ENCODE peak calls at places on chromosomes 6 and 20, in eight cellular contexts. One of them, this sample, is unnamed.

GRCh38 chr6:141290871-141291270 is 841.9 kb upstream of the GJE1 start:
- DNase-seq in CD8-positive, alpha-beta T cell: no peak
- DNase-seq in tibial nerve: no peak
- DNase-seq in A549: no peak
- DNase-seq in CD4-positive, CD25-positive, alpha-beta regulatory T cell: no peak
- DNase-seq in Caco-2: no peak
- DNase-seq in lower lobe of right lung: no peak
- DNase-seq in ovary: no peak
- DNase-seq in this sample: no peak

GRCh38 chr20:8334641-8335040 is 202.6 kb downstream of the PLCB1 start:
- DNase-seq in CD8-positive, alpha-beta T cell: no peak
- DNase-seq in tibial nerve: no peak
- DNase-seq in lower lobe of right lung: no peak
- DNase-seq in A549: no peak
- DNase-seq in CD4-positive, CD25-positive, alpha-beta regulatory T cell: no peak
- DNase-seq in ovary: no peak
- DNase-seq in Caco-2: no peak
- DNase-seq in this sample: peak; percentile 42

GRCh38 chr6:111975501-111975900 is 78.4 kb upstream of the CCN6 start:
- DNase-seq in Caco-2: no peak
- DNase-seq in CD4-positive, CD25-positive, alpha-beta regulatory T cell: no peak
- DNase-seq in ovary: no peak
- DNase-seq in lower lobe of right lung: no peak
- DNase-seq in CD8-positive, alpha-beta T cell: no peak
- DNase-seq in A549: no peak
- DNase-seq in tibial nerve: no peak
- DNase-seq in this sample: no peak

GRCh38 chr6:90008908-90009501 is 114.7 kb downstream of the GJA10 start:
- DNase-seq in CD8-positive, alpha-beta T cell: no peak
- DNase-seq in CD4-positive, CD25-positive, alpha-beta regulatory T cell: no peak
- DNase-seq in lower lobe of right lung: no peak
- DNase-seq in A549: no peak
- DNase-seq in Caco-2: no peak
- DNase-seq in ovary: no peak
- DNase-seq in tibial nerve: no peak
- DNase-seq in this sample: no peak

GRCh38 chr20:18276821-18277220 is 11.5 kb upstream of the ZNF133 start:
- DNase-seq in tibial nerve: peak; percentile 75
- DNase-seq in Caco-2: peak; percentile 88
- DNase-seq in CD8-positive, alpha-beta T cell: peak; percentile 47
- DNase-seq in ovary: peak; percentile 23
- DNase-seq in lower lobe of right lung: peak; percentile 70
- DNase-seq in A549: peak; percentile 77
- DNase-seq in CD4-positive, CD25-positive, alpha-beta regulatory T cell: peak; percentile 16
- DNase-seq in this sample: peak; percentile 79

GRCh38 chr6:148548749-148549140 is 198.1 kb upstream of the UST start:
- DNase-seq in CD4-positive, CD25-positive, alpha-beta regulatory T cell: no peak
- DNase-seq in ovary: no peak
- DNase-seq in tibial nerve: no peak
- DNase-seq in lower lobe of right lung: no peak
- DNase-seq in Caco-2: no peak
- DNase-seq in CD8-positive, alpha-beta T cell: no peak
- DNase-seq in A549: no peak
- DNase-seq in this sample: no peak

GRCh38 chr6:159002432-159003160 is 2.6 kb upstream of the RSPH3 start:
- DNase-seq in A549: no peak
- DNase-seq in tibial nerve: no peak
- DNase-seq in CD8-positive, alpha-beta T cell: no peak
- DNase-seq in lower lobe of right lung: no peak
- DNase-seq in ovary: no peak
- DNase-seq in Caco-2: no peak
- DNase-seq in CD4-positive, CD25-positive, alpha-beta regulatory T cell: no peak
- DNase-seq in this sample: no peak

GRCh38 chr6:133001040-133001570 is 186.7 kb downstream of the RPS12 start:
- DNase-seq in CD4-positive, CD25-positive, alpha-beta regulatory T cell: no peak
- DNase-seq in CD8-positive, alpha-beta T cell: no peak
- DNase-seq in ovary: no peak
- DNase-seq in lower lobe of right lung: no peak
- DNase-seq in tibial nerve: no peak
- DNase-seq in Caco-2: no peak
- DNase-seq in A549: no peak
- DNase-seq in this sample: no peak

GRCh38 chr6:44096615-44097014 is 30.6 kb downstream of the MRPL14 start:
- DNase-seq in CD8-positive, alpha-beta T cell: peak; percentile 77
- DNase-seq in CD4-positive, CD25-positive, alpha-beta regulatory T cell: peak; percentile 63
- DNase-seq in ovary: peak; percentile 69
- DNase-seq in lower lobe of right lung: peak; percentile 80
- DNase-seq in Caco-2: peak; percentile 83
- DNase-seq in tibial nerve: peak; percentile 77
- DNase-seq in A549: peak; percentile 76
- DNase-seq in this sample: peak; percentile 87

GRCh38 chr6:90382760-90383159 is 86.1 kb upstream of the BACH2 start:
- DNase-seq in ovary: no peak
- DNase-seq in tibial nerve: no peak
- DNase-seq in lower lobe of right lung: no peak
- DNase-seq in Caco-2: no peak
- DNase-seq in CD4-positive, CD25-positive, alpha-beta regulatory T cell: no peak
- DNase-seq in A549: no peak
- DNase-seq in CD8-positive, alpha-beta T cell: no peak
- DNase-seq in this sample: no peak

GRCh38 chr6:53593001-53593488 is 48.1 kb upstream of the GCLC start:
- DNase-seq in A549: no peak
- DNase-seq in CD4-positive, CD25-positive, alpha-beta regulatory T cell: no peak
- DNase-seq in ovary: no peak
- DNase-seq in lower lobe of right lung: no peak
- DNase-seq in CD8-positive, alpha-beta T cell: no peak
- DNase-seq in tibial nerve: no peak
- DNase-seq in Caco-2: no peak
- DNase-seq in this sample: no peak

GRCh38 chr20:37943501-37944455 is 40.9 kb downstream of the VSTM2L start:
- DNase-seq in CD8-positive, alpha-beta T cell: no peak
- DNase-seq in CD4-positive, CD25-positive, alpha-beta regulatory T cell: no peak
- DNase-seq in tibial nerve: no peak
- DNase-seq in A549: no peak
- DNase-seq in ovary: no peak
- DNase-seq in lower lobe of right lung: no peak
- DNase-seq in Caco-2: no peak
- DNase-seq in this sample: no peak

GRCh38 chr6:139271056-139271455 is 20.7 kb downstream of the TXLNB start:
- DNase-seq in tibial nerve: no peak
- DNase-seq in ovary: no peak
- DNase-seq in CD4-positive, CD25-positive, alpha-beta regulatory T cell: no peak
- DNase-seq in A549: no peak
- DNase-seq in lower lobe of right lung: no peak
- DNase-seq in Caco-2: no peak
- DNase-seq in CD8-positive, alpha-beta T cell: no peak
- DNase-seq in this sample: no peak

GRCh38 chr6:14596410-14596809 is 478.8 kb downstream of the CD83 start:
- DNase-seq in tibial nerve: peak; percentile 16
- DNase-seq in CD8-positive, alpha-beta T cell: no peak
- DNase-seq in A549: peak; percentile 5
- DNase-seq in CD4-positive, CD25-positive, alpha-beta regulatory T cell: no peak
- DNase-seq in lower lobe of right lung: peak; percentile 78
- DNase-seq in Caco-2: no peak
- DNase-seq in ovary: no peak
- DNase-seq in this sample: peak; percentile 5

DNA sequence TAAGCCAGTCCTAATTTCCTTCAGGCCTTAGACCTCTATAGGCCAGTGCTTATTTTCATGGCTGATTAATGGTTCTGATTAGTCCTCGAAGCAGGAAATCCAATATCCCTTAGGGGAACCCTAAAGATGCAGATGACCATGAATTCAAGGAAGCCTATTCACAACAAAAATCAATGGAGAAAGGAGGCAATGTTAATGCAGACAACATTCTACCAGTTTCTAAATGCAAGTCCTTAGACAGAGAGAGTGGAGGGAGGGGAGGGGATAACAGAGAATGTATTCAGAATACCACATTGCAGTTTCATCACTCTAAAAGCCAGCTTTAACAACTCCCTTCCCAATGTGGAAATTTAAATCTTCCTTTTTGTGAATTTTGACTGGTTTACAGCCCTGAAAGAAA is 87.1 kb upstream of the POU3F2 start:
- DNase-seq in Caco-2: no peak
- DNase-seq in tibial nerve: no peak
- DNase-seq in A549: no peak
- DNase-seq in lower lobe of right lung: no peak
- DNase-seq in CD4-positive, CD25-positive, alpha-beta regulatory T cell: no peak
- DNase-seq in ovary: no peak
- DNase-seq in CD8-positive, alpha-beta T cell: no peak
- DNase-seq in this sample: no peak
- H3K4me1 ChIP-seq in Caco-2: no peaks in the 10 kb centered on the region
- H3K4me1 ChIP-seq in tibial nerve: no peaks in the 10 kb centered on the region
- H3K4me1 ChIP-seq in A549: no peaks in the 10 kb centered on the region
- H3K4me1 ChIP-seq in lower lobe of right lung: peaks cover 3% of the 10 kb centered on the region
- H3K4me1 ChIP-seq in CD4-positive, CD25-positive, alpha-beta regulatory T cell: no peaks in the 10 kb centered on the region
- H3K4me1 ChIP-seq in ovary: no peaks in the 10 kb centered on the region
- H3K4me1 ChIP-seq in CD8-positive, alpha-beta T cell: no peaks in the 10 kb centered on the region
- H3K4me1 ChIP-seq in this sample: no peaks in the 10 kb centered on the region

GRCh38 chr6:110041830-110042229 is 63.7 kb downstream of the GPR6 start:
- DNase-seq in CD4-positive, CD25-positive, alpha-beta regulatory T cell: no peak
- DNase-seq in ovary: no peak
- DNase-seq in CD8-positive, alpha-beta T cell: no peak
- DNase-seq in lower lobe of right lung: no peak
- DNase-seq in A549: no peak
- DNase-seq in Caco-2: no peak
- DNase-seq in tibial nerve: no peak
- DNase-seq in this sample: no peak

GRCh38 chr6:110039364-110039995 is 61.4 kb downstream of the GPR6 start:
- DNase-seq in CD4-positive, CD25-positive, alpha-beta regulatory T cell: peak; percentile 63
- DNase-seq in tibial nerve: peak; percentile 90
- DNase-seq in lower lobe of right lung: peak; percentile 88
- DNase-seq in Caco-2: peak; percentile 86
- DNase-seq in A549: peak; percentile 53
- DNase-seq in CD8-positive, alpha-beta T cell: peak; percentile 81
- DNase-seq in ovary: peak; percentile 79
- DNase-seq in this sample: peak; percentile 94

GRCh38 chr6:110041149-110041548 is 63.0 kb downstream of the GPR6 start:
- DNase-seq in ovary: no peak
- DNase-seq in tibial nerve: no peak
- DNase-seq in CD4-positive, CD25-positive, alpha-beta regulatory T cell: no peak
- DNase-seq in A549: no peak
- DNase-seq in Caco-2: no peak
- DNase-seq in CD8-positive, alpha-beta T cell: no peak
- DNase-seq in lower lobe of right lung: no peak
- DNase-seq in this sample: no peak

GRCh38 chr6:110040716-110041115 is 62.6 kb downstream of the GPR6 start:
- DNase-seq in CD4-positive, CD25-positive, alpha-beta regulatory T cell: no peak
- DNase-seq in A549: no peak
- DNase-seq in tibial nerve: no peak
- DNase-seq in lower lobe of right lung: no peak
- DNase-seq in Caco-2: no peak
- DNase-seq in CD8-positive, alpha-beta T cell: no peak
- DNase-seq in ovary: no peak
- DNase-seq in this sample: no peak

GRCh38 chr6:110039996-110040383 is 61.9 kb downstream of the GPR6 start:
- DNase-seq in tibial nerve: no peak
- DNase-seq in A549: no peak
- DNase-seq in ovary: peak; percentile 24
- DNase-seq in CD8-positive, alpha-beta T cell: peak; percentile 48
- DNase-seq in CD4-positive, CD25-positive, alpha-beta regulatory T cell: no peak
- DNase-seq in Caco-2: peak; percentile 44
- DNase-seq in lower lobe of right lung: no peak
- DNase-seq in this sample: peak; percentile 48
- H3K4me3 ChIP-seq in tibial nerve: peak overlapping the region; percentile 6
- H3K4me3 ChIP-seq in A549: peak overlapping the region; percentile 17
- H3K4me3 ChIP-seq in ovary: peak overlapping the region; percentile 7
- H3K4me3 ChIP-seq in CD8-positive, alpha-beta T cell: peak overlapping the region; percentile 49
- H3K4me3 ChIP-seq in CD4-positive, CD25-positive, alpha-beta regulatory T cell: peak overlapping the region; percentile 75
- H3K4me3 ChIP-seq in Caco-2: peak overlapping the region; percentile 31
- H3K4me3 ChIP-seq in lower lobe of right lung: peak overlapping the region; percentile 43
- H3K4me3 ChIP-seq in this sample: peak overlapping the region; percentile 7

DNA sequence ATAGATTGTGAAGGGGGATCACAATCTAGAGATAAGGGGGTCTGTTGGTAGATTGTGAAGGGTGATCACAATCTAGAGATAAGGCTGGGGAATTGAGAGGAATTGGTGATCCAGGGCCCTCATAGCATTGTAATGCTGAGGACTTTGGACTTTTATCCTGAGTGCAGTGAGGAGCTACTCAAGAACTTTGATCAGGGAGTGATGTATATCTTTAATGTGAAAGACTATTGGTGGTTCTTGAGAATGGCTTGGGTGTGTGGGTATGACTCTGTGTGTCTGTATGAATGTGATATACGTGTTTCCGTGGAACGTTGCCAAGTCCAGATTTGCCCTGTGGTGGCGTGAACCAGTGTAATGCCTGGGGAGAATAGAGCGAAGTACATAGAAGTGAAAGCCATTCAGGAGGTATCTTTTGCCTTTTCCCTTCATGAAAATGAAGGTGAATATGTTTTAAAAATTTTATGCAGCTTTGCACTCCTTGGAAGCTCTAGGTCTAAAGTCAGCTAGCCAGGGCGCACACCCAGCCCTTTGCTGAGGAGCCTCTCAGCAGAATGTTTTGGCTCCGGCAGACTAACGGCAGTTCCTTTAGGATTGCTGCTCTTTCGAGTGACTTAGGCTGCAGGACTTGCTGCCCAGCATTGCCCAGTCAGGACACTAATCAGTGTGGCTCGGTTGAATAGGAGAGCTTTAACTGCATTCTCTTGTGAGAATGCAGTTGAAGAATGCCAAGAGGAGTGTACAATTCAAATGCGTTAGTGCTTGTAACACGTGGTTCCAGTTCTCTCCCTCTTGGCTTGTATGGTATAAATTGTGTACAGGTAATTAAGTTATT is 3.5 kb downstream of the ZFAND3 start:
- DNase-seq in Caco-2: peak; percentile 20
- DNase-seq in CD4-positive, CD25-positive, alpha-beta regulatory T cell: no peak
- DNase-seq in A549: no peak
- DNase-seq in ovary: no peak
- DNase-seq in CD8-positive, alpha-beta T cell: no peak
- DNase-seq in tibial nerve: no peak
- DNase-seq in lower lobe of right lung: no peak
- DNase-seq in this sample: peak; percentile 99
- H3K4me1 ChIP-seq in Caco-2: peaks cover 38% of the 10 kb centered on the region
- H3K4me1 ChIP-seq in CD4-positive, CD25-positive, alpha-beta regulatory T cell: peaks cover 46% of the 10 kb centered on the region
- H3K4me1 ChIP-seq in A549: peaks cover 36% of the 10 kb centered on the region
- H3K4me1 ChIP-seq in ovary: peaks cover 16% of the 10 kb centered on the region
- H3K4me1 ChIP-seq in CD8-positive, alpha-beta T cell: peaks cover 61% of the 10 kb centered on the region
- H3K4me1 ChIP-seq in tibial nerve: peaks cover 61% of the 10 kb centered on the region
- H3K4me1 ChIP-seq in lower lobe of right lung: peaks cover 75% of the 10 kb centered on the region
- H3K4me1 ChIP-seq in this sample: peaks cover 29% of the 10 kb centered on the region

GRCh38 chr6:127941228-127941627 is 40.4 kb upstream of the THEMIS start:
- DNase-seq in ovary: no peak
- DNase-seq in CD8-positive, alpha-beta T cell: no peak
- DNase-seq in CD4-positive, CD25-positive, alpha-beta regulatory T cell: no peak
- DNase-seq in tibial nerve: no peak
- DNase-seq in lower lobe of right lung: no peak
- DNase-seq in Caco-2: no peak
- DNase-seq in A549: no peak
- DNase-seq in this sample: no peak
- H3K4me3 ChIP-seq in ovary: no peak overlapping the region
- H3K4me3 ChIP-seq in CD8-positive, alpha-beta T cell: no peak overlapping the region
- H3K4me3 ChIP-seq in CD4-positive, CD25-positive, alpha-beta regulatory T cell: no peak overlapping the region
- H3K4me3 ChIP-seq in tibial nerve: no peak overlapping the region
- H3K4me3 ChIP-seq in lower lobe of right lung: no peak overlapping the region
- H3K4me3 ChIP-seq in Caco-2: no peak overlapping the region
- H3K4me3 ChIP-seq in A549: no peak overlapping the region
- H3K4me3 ChIP-seq in this sample: no peak overlapping the region

This sample was measured in small intestine.